ENCODE peak calls at places on chromosomes 1 and 21, in nine cellular contexts. A is PC-3, W is A549, R is fibroblast of the aortic adventitia, O is nephron progenitor cell, Y is AG04450, T is heart left ventricle, U is tibial nerve, K is lower lobe of right lung. V is an unnamed sample.
A peak's percentile ranks its signal among the peaks of the same experiment; 100 is the strongest.

GRCh38 chr1:186297439-186297838 is 77.6 kb downstream of the TPR start:
- DNase-seq in A (peak; percentile 13), W (no peak), R (no peak), O (no peak), Y (no peak), T (no peak), U (no peak), K (no peak), V (no peak)

GRCh38 chr1:116743535-116743934 is 10.7 kb upstream of the CD2 start:
- DNase-seq in A (no peak), W (no peak), R (no peak), O (no peak), Y (no peak), T (no peak), U (no peak), K (no peak), V (no peak)

GRCh38 chr1:248045209-248045608 is 1.4 kb upstream of the OR2L3 start:
- DNase-seq in A (no peak), W (no peak), R (no peak), O (no peak), Y (no peak), T (no peak), U (no peak), K (no peak), V (no peak)

GRCh38 chr1:21818661-21819060 is 6.6 kb downstream of the LDLRAD2 start:
- DNase-seq in A (peak; percentile 41), W (peak; percentile 27), R (peak; percentile 20), O (peak; percentile 39), Y (no peak), T (peak; percentile 62), U (no peak), K (peak; percentile 60), V (no peak)

GRCh38 chr1:63813829-63814277 is 40.0 kb downstream of the ROR1 start:
- DNase-seq in A (peak; percentile 10), W (no peak), R (peak; percentile 89), O (no peak), Y (no peak), T (no peak), U (no peak), K (no peak), V (peak; percentile 71)

GRCh38 chr1:44423706-44424546 is 18.9 kb downstream of the RNF220 start:
- DNase-seq in A (peak; percentile 88), W (no peak), R (peak; percentile 91), O (no peak), Y (peak; percentile 6), T (peak; percentile 75), U (no peak), K (peak; percentile 62), V (peak; percentile 40)

GRCh38 chr1:224565186-224565585 is 50.9 kb upstream of the CNIH3 start:
- DNase-seq in A (peak; percentile 99), W (peak; percentile 74), R (peak; percentile 83), O (no peak), Y (peak; percentile 24), T (no peak), U (no peak), K (peak; percentile 46), V (peak; percentile 45)

GRCh38 chr1:45925728-45926287 is 122.4 kb downstream of the MAST2 start:
- DNase-seq in A (no peak), W (no peak), R (no peak), O (no peak), Y (no peak), T (no peak), U (no peak), K (no peak), V (no peak)

GRCh38 chr1:172117800-172118199 is 276.5 kb downstream of the DNM3 start:
- DNase-seq in A (no peak), W (no peak), R (no peak), O (no peak), Y (no peak), T (no peak), U (no peak), K (no peak), V (peak; percentile 50)

GRCh38 chr1:51203121-51203873 is 32.8 kb upstream of the RNF11 start:
- DNase-seq in A (no peak), W (no peak), R (no peak), O (no peak), Y (no peak), T (no peak), U (no peak), K (no peak), V (no peak)

GRCh38 chr1:221567859-221568507 is 173.9 kb downstream of the DUSP10 start:
- DNase-seq in A (no peak), W (no peak), R (peak; percentile 8), O (no peak), Y (no peak), T (no peak), U (no peak), K (no peak), V (no peak)

GRCh38 chr21:26572026-26572425 is 1.1 kb downstream of the CYYR1 start:
- DNase-seq in A (no peak), W (no peak), R (no peak), O (no peak), Y (no peak), T (no peak), U (no peak), K (no peak), V (no peak)

GRCh38 chr1:111481387-111482221 is 7.8 kb downstream of the C1orf162 start:
- DNase-seq in A (peak; percentile 81), W (peak; percentile 43), R (peak; percentile 69), O (peak; percentile 69), Y (peak; percentile 29), T (peak; percentile 83), U (peak; percentile 57), K (peak; percentile 88), V (peak; percentile 31)

GRCh38 chr1:39087109-39087834 is 61.1 kb downstream of the NDUFS5 start:
- DNase-seq in A (no peak), W (no peak), R (peak; percentile 86), O (no peak), Y (no peak), T (peak; percentile 61), U (no peak), K (no peak), V (no peak)

GRCh38 chr1:84833198-84833597 is 59.8 kb downstream of the LPAR3 start:
- DNase-seq in A (peak; percentile 85), W (no peak), R (no peak), O (no peak), Y (no peak), T (no peak), U (no peak), K (no peak), V (no peak)

DNA sequence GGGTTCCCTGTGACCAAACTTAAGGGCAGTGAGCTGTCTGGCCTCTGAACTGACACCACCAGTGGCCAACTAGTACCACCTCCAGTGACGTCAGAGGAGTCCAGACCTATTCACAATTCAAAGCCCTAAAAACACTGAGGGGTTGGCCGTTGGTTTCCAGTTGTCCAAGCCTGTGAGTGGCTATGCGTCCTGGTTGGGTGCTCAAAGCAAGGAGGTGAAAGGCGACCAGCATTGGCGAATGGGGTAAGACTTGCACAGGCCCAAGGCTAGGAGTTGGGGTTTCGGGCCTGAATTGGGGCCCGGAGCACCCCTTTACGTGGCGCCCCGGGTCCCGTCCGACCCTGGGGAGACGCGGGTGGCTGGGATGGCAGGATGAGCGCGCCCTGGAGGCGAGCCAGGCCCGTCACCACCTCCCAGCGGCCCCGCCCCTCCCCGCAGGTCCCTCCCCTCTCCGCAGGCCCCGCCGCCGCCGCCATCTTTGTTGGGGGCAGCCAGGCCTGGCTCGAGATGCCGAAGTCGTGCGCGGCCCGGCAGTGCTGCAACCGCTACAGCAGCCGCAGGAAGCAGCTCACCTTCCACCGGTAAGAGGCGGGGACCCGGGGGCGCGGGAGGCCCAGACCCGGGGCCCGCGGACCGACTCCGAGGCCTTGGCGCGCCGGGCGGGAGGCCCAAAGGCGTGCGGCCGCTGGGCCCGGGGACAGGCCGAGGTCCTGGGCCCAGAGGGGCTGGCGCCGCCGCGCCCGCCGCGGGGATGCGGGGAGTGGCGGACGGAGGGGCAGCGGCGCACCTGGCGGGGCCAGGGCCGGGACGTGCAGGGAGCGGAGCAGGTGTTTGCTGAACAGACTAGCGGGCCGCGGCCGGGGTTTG is at the start of gene THAP3:
- DNase-seq in A (peak; percentile 86), W (peak; percentile 91), R (peak; percentile 81), O (peak; percentile 94), Y (no peak), T (peak; percentile 90), U (peak; percentile 77), K (peak; percentile 91), V (peak; percentile 48)
- TF ChIP-seq CTCF in A (no peak), W (no peak), R (no peak), O (no peak), Y (no peak), T (no peak), U (no peak), K (peak; percentile 24), V (no peak)

GRCh38 chr1:61842863-61843514 is 100.7 kb downstream of the PATJ start:
- DNase-seq in A (peak; percentile 48), W (peak; percentile 2), R (peak; percentile 71), O (no peak), Y (no peak), T (no peak), U (no peak), K (no peak), V (no peak)
- TF ChIP-seq CTCF in A (peak; percentile 56), W (no peak), R (no peak), O (no peak), Y (peak; percentile 17), T (no peak), U (no peak), K (no peak), V (peak; percentile 18)

GRCh38 chr1:15975805-15976680 is at the start of gene ZBTB17:
- DNase-seq in A (peak; percentile 93), W (peak; percentile 90), R (peak; percentile 93), O (peak; percentile 96), Y (peak; percentile 83), T (peak; percentile 96), U (peak; percentile 84), K (peak; percentile 96), V (peak; percentile 84)
- TF ChIP-seq CTCF in A (no peak), W (no peak), R (no peak), O (no peak), Y (no peak), T (no peak), U (no peak), K (no peak), V (no peak)

GRCh38 chr1:178501705-178502329 is 5.1 kb upstream of the CLEC20A start:
- DNase-seq in A (peak; percentile 71), W (peak; percentile 62), R (peak; percentile 75), O (peak; percentile 85), Y (peak; percentile 36), T (peak; percentile 71), U (peak; percentile 37), K (peak; percentile 81), V (peak; percentile 26)
- TF ChIP-seq CTCF in A (peak; percentile 80), W (peak; percentile 84), R (peak; percentile 99), O (peak; percentile 94), Y (peak; percentile 97), T (peak; percentile 91), U (peak; percentile 81), K (peak; percentile 91), V (peak; percentile 96)